ENCODE peak calls at places on chromosome 10, in eight cellular contexts. A, E, P, S, N, F, B and C are unnamed samples.
A peak's percentile ranks its signal among the peaks of the same experiment; 100 is the strongest.

GRCh38 chr10:34526758-34527730 is 288.1 kb downstream of the PARD3 start:
- DNase-seq in B (peak; percentile 82), N (peak; percentile 70), E (peak; percentile 99), F (no peak), S (peak; percentile 74), P (no peak), A (peak; percentile 95), C (peak; percentile 93)

GRCh38 chr10:33655165-33655815 is 320.8 kb upstream of the NRP1 start:
- DNase-seq in F (peak; percentile 20), P (no peak), S (no peak), E (no peak), A (no peak), B (peak; percentile 9), N (peak; percentile 6), C (no peak)

GRCh38 chr10:104197364-104197763 is 34.8 kb downstream of the CFAP43 start:
- DNase-seq in S (no peak), P (no peak), E (no peak), A (no peak), N (no peak), B (no peak), F (no peak), C (no peak)

GRCh38 chr10:13296476-13296875 is 3.4 kb downstream of the PHYH start:
- DNase-seq in B (no peak), A (no peak), F (no peak), P (no peak), E (no peak), N (no peak), S (no peak), C (no peak)

GRCh38 chr10:24703700-24704099 is 20.0 kb downstream of the ARHGAP21 start:
- DNase-seq in P (no peak), N (no peak), F (no peak), E (peak; percentile 76), A (peak; percentile 30), B (peak; percentile 59), S (peak; percentile 55), C (no peak)

GRCh38 chr10:18238875-18239485 is 98.8 kb downstream of the CACNB2 start:
- DNase-seq in F (peak; percentile 14), N (peak; percentile 53), B (peak; percentile 65), S (peak; percentile 67), A (no peak), P (no peak), E (peak; percentile 29), C (no peak)

GRCh38 chr10:68543004-68543918 is 15.9 kb upstream of the SLC25A16 start:
- DNase-seq in F (no peak), S (peak; percentile 38), B (peak; percentile 37), N (no peak), E (peak; percentile 87), A (no peak), P (no peak), C (no peak)

GRCh38 chr10:77244746-77245145 is 392.9 kb downstream of the KCNMA1 start:
- DNase-seq in S (no peak), P (no peak), N (no peak), A (no peak), F (no peak), B (peak; percentile 16), E (no peak), C (no peak)

GRCh38 chr10:122233857-122234348 is 37.2 kb upstream of the BTBD16 start:
- DNase-seq in S (no peak), N (no peak), F (no peak), A (no peak), P (no peak), B (no peak), E (no peak), C (no peak)

GRCh38 chr10:72318383-72319262 is 36.1 kb downstream of the DNAJB12 start:
- DNase-seq in A (no peak), B (no peak), S (no peak), F (no peak), P (no peak), N (no peak), E (no peak), C (no peak)

GRCh38 chr10:86992456-86992855 is 24.2 kb downstream of the ADIRF start:
- DNase-seq in F (no peak), N (no peak), S (peak; percentile 17), A (no peak), E (no peak), B (no peak), P (no peak), C (no peak)

GRCh38 chr10:51010977-51011376 is 63.3 kb upstream of the PRKG1 start:
- DNase-seq in A (no peak), F (peak; percentile 13), N (peak; percentile 65), B (peak; percentile 62), P (no peak), S (peak; percentile 63), E (no peak), C (no peak)

GRCh38 chr10:110793887-110794286 is 77.8 kb upstream of the PDCD4 start:
- DNase-seq in F (no peak), N (peak; percentile 5), B (no peak), S (no peak), E (no peak), A (no peak), P (no peak), C (no peak)

GRCh38 chr10:100653957-100654834 is 91.2 kb upstream of the PAX2 start:
- DNase-seq in P (no peak), N (no peak), E (no peak), A (no peak), S (peak; percentile 53), B (peak; percentile 20), F (no peak), C (no peak)

GRCh38 chr10:74244097-74244685 is 93.2 kb downstream of the ADK start:
- DNase-seq in E (peak; percentile 25), B (no peak), S (peak; percentile 10), N (peak; percentile 56), F (peak; percentile 38), A (no peak), P (no peak), C (no peak)

GRCh38 chr10:5508161-5508604 is 8.8 kb upstream of the CALML5 start:
- DNase-seq in S (no peak), N (no peak), B (no peak), F (no peak), A (no peak), P (no peak), E (no peak), C (no peak)

GRCh38 chr10:119640875-119641526 is 10.2 kb upstream of the BAG3 start:
- DNase-seq in F (no peak), B (no peak), P (no peak), S (no peak), N (no peak), E (no peak), A (no peak), C (no peak)

GRCh38 chr10:96389785-96390184 is 31.0 kb upstream of the OPALIN start:
- DNase-seq in P (no peak), A (no peak), B (no peak), S (no peak), N (no peak), F (no peak), E (no peak), C (no peak)

GRCh38 chr10:119424591-119424975 is 117.9 kb downstream of the RGS10 start:
- DNase-seq in E (no peak), N (no peak), S (no peak), F (no peak), A (no peak), B (no peak), P (no peak), C (no peak)

GRCh38 chr10:1894912-1895311 is 157.6 kb upstream of the ADARB2 start:
- DNase-seq in N (no peak), P (no peak), B (no peak), E (no peak), S (no peak), A (no peak), F (no peak), C (no peak)

GRCh38 chr10:110931769-110932381 is 12.5 kb downstream of the SHOC2 start:
- DNase-seq in S (no peak), N (no peak), B (no peak), E (no peak), P (no peak), F (no peak), A (no peak), C (no peak)

GRCh38 chr10:72090326-72090725 is 2.0 kb upstream of the SPOCK2 start:
- DNase-seq in N (no peak), E (no peak), P (no peak), F (no peak), S (no peak), A (no peak), B (no peak), C (no peak)

GRCh38 chr10:84293171-84293570 is 35.2 kb upstream of the CCSER2 start:
- DNase-seq in B (no peak), E (no peak), P (no peak), N (no peak), F (no peak), S (no peak), A (no peak), C (no peak)